ENCODE peak calls at places on chromosome 9, in nine cellular contexts. One of them, this sample, is unnamed.

GRCh38 chr9:95504053-95504963 is 12.5 kb downstream of the PTCH1 start:
- DNase-seq in NCI-H1930: no peak
- DNase-seq in aorta: no peak
- DNase-seq in Caco-2: peak; percentile 36
- DNase-seq in GM04504: no peak
- DNase-seq in substantia nigra: no peak
- DNase-seq in 8988T: peak; percentile 63
- DNase-seq in RPMI7951: no peak
- DNase-seq in WTC11: peak; percentile 73
- DNase-seq in this sample: peak; percentile 59

GRCh38 chr9:13520069-13520468 is 240.6 kb upstream of the MPDZ start:
- DNase-seq in Caco-2: no peak
- DNase-seq in NCI-H1930: no peak
- DNase-seq in substantia nigra: no peak
- DNase-seq in aorta: no peak
- DNase-seq in 8988T: no peak
- DNase-seq in GM04504: no peak
- DNase-seq in WTC11: no peak
- DNase-seq in RPMI7951: no peak
- DNase-seq in this sample: no peak

GRCh38 chr9:4740623-4741364 is at the start of gene AK3:
- DNase-seq in WTC11: peak; percentile 91
- DNase-seq in GM04504: peak; percentile 61
- DNase-seq in RPMI7951: peak; percentile 83
- DNase-seq in 8988T: peak; percentile 76
- DNase-seq in Caco-2: peak; percentile 85
- DNase-seq in substantia nigra: peak; percentile 66
- DNase-seq in NCI-H1930: peak; percentile 88
- DNase-seq in aorta: peak; percentile 94
- DNase-seq in this sample: peak; percentile 61

GRCh38 chr9:15229475-15229874 is 77.5 kb downstream of the TTC39B start:
- DNase-seq in aorta: no peak
- DNase-seq in NCI-H1930: no peak
- DNase-seq in 8988T: no peak
- DNase-seq in substantia nigra: no peak
- DNase-seq in RPMI7951: no peak
- DNase-seq in WTC11: no peak
- DNase-seq in GM04504: no peak
- DNase-seq in Caco-2: no peak
- DNase-seq in this sample: no peak

GRCh38 chr9:127397722-127398647 is 1.0 kb downstream of the SLC2A8 start:
- DNase-seq in NCI-H1930: peak; percentile 41
- DNase-seq in GM04504: no peak
- DNase-seq in 8988T: peak; percentile 55
- DNase-seq in Caco-2: peak; percentile 76
- DNase-seq in substantia nigra: no peak
- DNase-seq in RPMI7951: peak; percentile 57
- DNase-seq in WTC11: peak; percentile 52
- DNase-seq in aorta: peak; percentile 86
- DNase-seq in this sample: peak; percentile 27

GRCh38 chr9:34647651-34648050 is 1.2 kb downstream of the GALT start:
- DNase-seq in GM04504: no peak
- DNase-seq in RPMI7951: no peak
- DNase-seq in Caco-2: no peak
- DNase-seq in 8988T: no peak
- DNase-seq in aorta: no peak
- DNase-seq in WTC11: no peak
- DNase-seq in NCI-H1930: no peak
- DNase-seq in substantia nigra: no peak
- DNase-seq in this sample: no peak

GRCh38 chr9:38227061-38227540 is 158.1 kb upstream of the SHB start:
- DNase-seq in WTC11: peak; percentile 68
- DNase-seq in GM04504: peak; percentile 8
- DNase-seq in substantia nigra: no peak
- DNase-seq in Caco-2: peak; percentile 92
- DNase-seq in 8988T: no peak
- DNase-seq in NCI-H1930: peak; percentile 27
- DNase-seq in RPMI7951: peak; percentile 99
- DNase-seq in aorta: no peak
- DNase-seq in this sample: no peak

GRCh38 chr9:90249094-90249493 is 393.5 kb downstream of the DIRAS2 start:
- DNase-seq in NCI-H1930: no peak
- DNase-seq in Caco-2: no peak
- DNase-seq in RPMI7951: no peak
- DNase-seq in WTC11: no peak
- DNase-seq in GM04504: no peak
- DNase-seq in aorta: no peak
- DNase-seq in substantia nigra: no peak
- DNase-seq in 8988T: no peak
- DNase-seq in this sample: no peak

GRCh38 chr9:113543286-113544000 is 79.9 kb downstream of the RGS3 start:
- DNase-seq in NCI-H1930: no peak
- DNase-seq in GM04504: no peak
- DNase-seq in substantia nigra: no peak
- DNase-seq in aorta: no peak
- DNase-seq in Caco-2: no peak
- DNase-seq in 8988T: no peak
- DNase-seq in WTC11: no peak
- DNase-seq in RPMI7951: no peak
- DNase-seq in this sample: no peak

GRCh38 chr9:96025995-96026572 is 150.6 kb downstream of the ERCC6L2 start:
- DNase-seq in aorta: no peak
- DNase-seq in WTC11: peak; percentile 86
- DNase-seq in RPMI7951: no peak
- DNase-seq in 8988T: peak; percentile 65
- DNase-seq in NCI-H1930: no peak
- DNase-seq in Caco-2: no peak
- DNase-seq in GM04504: no peak
- DNase-seq in substantia nigra: no peak
- DNase-seq in this sample: no peak

GRCh38 chr9:81489048-81489447 is 200.3 kb downstream of the TLE1 start:
- DNase-seq in substantia nigra: no peak
- DNase-seq in Caco-2: no peak
- DNase-seq in WTC11: no peak
- DNase-seq in RPMI7951: peak; percentile 9
- DNase-seq in NCI-H1930: no peak
- DNase-seq in GM04504: no peak
- DNase-seq in aorta: no peak
- DNase-seq in 8988T: no peak
- DNase-seq in this sample: no peak

GRCh38 chr9:36148652-36149051 is 12.1 kb downstream of the GLIPR2 start:
- DNase-seq in GM04504: peak; percentile 96
- DNase-seq in 8988T: no peak
- DNase-seq in NCI-H1930: no peak
- DNase-seq in aorta: peak; percentile 99
- DNase-seq in WTC11: no peak
- DNase-seq in RPMI7951: peak; percentile 98
- DNase-seq in Caco-2: no peak
- DNase-seq in substantia nigra: peak; percentile 86
- DNase-seq in this sample: peak; percentile 98

GRCh38 chr9:136378171-136379002 is 4.9 kb upstream of the CARD9 start:
- DNase-seq in RPMI7951: no peak
- DNase-seq in NCI-H1930: no peak
- DNase-seq in 8988T: no peak
- DNase-seq in substantia nigra: no peak
- DNase-seq in WTC11: no peak
- DNase-seq in GM04504: no peak
- DNase-seq in aorta: no peak
- DNase-seq in Caco-2: no peak
- DNase-seq in this sample: no peak

GRCh38 chr9:131610231-131610761 is 65.0 kb downstream of the PRRT1B start:
- DNase-seq in GM04504: peak; percentile 88
- DNase-seq in aorta: no peak
- DNase-seq in WTC11: no peak
- DNase-seq in 8988T: no peak
- DNase-seq in Caco-2: no peak
- DNase-seq in NCI-H1930: no peak
- DNase-seq in substantia nigra: no peak
- DNase-seq in RPMI7951: no peak
- DNase-seq in this sample: peak; percentile 47

GRCh38 chr9:12972608-12973589 is 198.1 kb downstream of the LURAP1L start:
- DNase-seq in WTC11: no peak
- DNase-seq in RPMI7951: peak; percentile 17
- DNase-seq in NCI-H1930: no peak
- DNase-seq in aorta: no peak
- DNase-seq in GM04504: no peak
- DNase-seq in substantia nigra: peak; percentile 7
- DNase-seq in 8988T: no peak
- DNase-seq in Caco-2: no peak
- DNase-seq in this sample: no peak

GRCh38 chr9:137798142-137798541 is 79.4 kb upstream of the CACNA1B start:
- DNase-seq in NCI-H1930: no peak
- DNase-seq in RPMI7951: no peak
- DNase-seq in Caco-2: no peak
- DNase-seq in GM04504: no peak
- DNase-seq in 8988T: no peak
- DNase-seq in substantia nigra: no peak
- DNase-seq in aorta: peak; percentile 31
- DNase-seq in WTC11: no peak
- DNase-seq in this sample: no peak

This sample was measured in tibial nerve.